ENCODE peak calls at places on chromosomes 3 and 15, in four cellular contexts. Y, M, E and I are unnamed samples.

GRCh38 chr3:38536686-38537085 is 40.5 kb downstream of the EXOG start:
- DNase-seq in E (no peak), M (no peak), Y (no peak), I (no peak)

GRCh38 chr15:57916695-57917094 is 148.8 kb downstream of the ALDH1A2 start:
- DNase-seq in Y (no peak), E (no peak), M (no peak), I (no peak)

GRCh38 chr3:97914390-97914789 is 57.8 kb downstream of the RIOX2 start:
- DNase-seq in E (no peak), M (no peak), Y (no peak), I (no peak)

GRCh38 chr3:71397046-71397445 is 186.5 kb downstream of the FOXP1 start:
- DNase-seq in M (no peak), Y (no peak), E (no peak), I (peak; percentile 45)

GRCh38 chr15:67097893-67098740 is 32.7 kb downstream of the SMAD3 start:
- DNase-seq in E (no peak), Y (no peak), M (peak; percentile 27), I (no peak)

GRCh38 chr3:148631124-148631903 is 66.4 kb upstream of the AGTR1 start:
- DNase-seq in Y (no peak), M (no peak), E (peak; percentile 49), I (no peak)

GRCh38 chr15:25739687-25740121 is 123.4 kb downstream of the ATP10A start:
- DNase-seq in Y (no peak), M (peak; percentile 13), E (peak; percentile 53), I (peak; percentile 47)

GRCh38 chr3:94532951-94533350 is 470.1 kb downstream of the NSUN3 start:
- DNase-seq in Y (no peak), E (no peak), M (no peak), I (no peak)

GRCh38 chr15:38853608-38854007 is 289.0 kb upstream of the RASGRP1 start:
- DNase-seq in E (peak; percentile 84), M (peak; percentile 6), Y (no peak), I (peak; percentile 65)

GRCh38 chr3:55329849-55330248 is 157.3 kb downstream of the WNT5A start:
- DNase-seq in M (no peak), Y (no peak), E (no peak), I (no peak)

GRCh38 chr15:88246666-88247446 is 9.7 kb downstream of the NTRK3 start:
- DNase-seq in Y (peak; percentile 89), E (peak; percentile 89), M (peak; percentile 63), I (peak; percentile 79)

GRCh38 chr3:187963677-187964385 is 190.1 kb upstream of the LPP start:
- DNase-seq in M (no peak), Y (no peak), E (no peak), I (no peak)

GRCh38 chr3:191220908-191221307 is 21.9 kb downstream of the OSTN start:
- DNase-seq in E (no peak), M (no peak), Y (no peak), I (no peak)

GRCh38 chr3:53166781-53167291 is 5.8 kb downstream of the PRKCD start:
- DNase-seq in Y (peak; percentile 79), M (no peak), E (no peak), I (no peak)

GRCh38 chr3:45870099-45870498 is 16.2 kb upstream of the CCR9 start:
- DNase-seq in M (peak; percentile 55), E (no peak), Y (no peak), I (no peak)

GRCh38 chr3:69433938-69434263 is 48.0 kb upstream of the FRMD4B start:
- DNase-seq in Y (no peak), E (no peak), M (no peak), I (no peak)

GRCh38 chr15:65337436-65338070 is 33.1 kb downstream of the RNU5B-1 start:
- DNase-seq in Y (no peak), E (no peak), M (no peak), I (no peak)

GRCh38 chr3:38102073-38102844 is 34.7 kb downstream of the ACAA1 start:
- DNase-seq in M (no peak), E (no peak), Y (no peak), I (no peak)

GRCh38 chr15:66603301-66604179 is 37.7 kb upstream of the LCTL start:
- DNase-seq in Y (peak; percentile 68), E (peak; percentile 82), M (peak; percentile 48), I (no peak)

GRCh38 chr3:130539005-130539404 is 22.0 kb downstream of the COL6A6 start:
- DNase-seq in Y (peak; percentile 70), M (no peak), E (peak; percentile 73), I (peak; percentile 47)

GRCh38 chr3:120503727-120504616 is 53.2 kb upstream of the FSTL1 start:
- DNase-seq in Y (no peak), M (no peak), E (peak; percentile 44), I (no peak)

GRCh38 chr15:29045717-29046116 is 159.9 kb downstream of the APBA2 start:
- DNase-seq in E (no peak), Y (peak; percentile 20), M (no peak), I (no peak)

GRCh38 chr15:44782516-44782915 is 46.2 kb downstream of the TRIM69 start:
- DNase-seq in Y (no peak), E (no peak), M (no peak), I (no peak)

DNA sequence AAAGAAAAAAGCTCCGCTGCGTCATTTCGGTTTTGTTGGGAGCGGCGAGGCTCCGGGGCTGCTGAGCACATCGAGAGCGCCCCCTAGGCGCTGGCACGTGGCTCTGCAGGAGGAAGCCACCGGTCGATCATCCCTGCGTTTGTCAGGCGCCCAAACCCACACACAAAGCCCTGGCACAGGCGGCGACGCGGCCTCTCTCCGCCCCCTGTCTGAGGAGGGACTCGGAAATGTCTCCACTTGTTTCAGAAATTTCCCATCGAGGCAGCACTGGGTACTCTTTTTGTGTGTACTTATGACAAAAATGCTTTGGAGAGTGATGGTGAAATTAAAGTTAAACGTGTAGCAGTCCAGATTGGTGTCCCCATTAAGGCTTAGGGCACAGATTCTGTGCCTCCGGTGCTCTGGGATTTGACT is 407.3 kb upstream of the ONECUT1 start:
- DNase-seq in M (no peak), Y (peak; percentile 74), E (peak; percentile 87), I (peak; percentile 60)
- TF ChIP-seq CTCF in M (no peak), Y (peak; percentile 69), E (peak; percentile 99), I (peak; percentile 89)

GRCh38 chr3:48189321-48189720 is 1.1 kb upstream of the CDC25A start:
- DNase-seq in Y (no peak), E (no peak), M (no peak), I (no peak)

GRCh38 chr3:48190911-48191310 is 2.7 kb upstream of the CDC25A start:
- DNase-seq in Y (no peak), E (no peak), M (no peak), I (no peak)

GRCh38 chr3:48187579-48188265 is 495 bp downstream of the CDC25A start:
- DNase-seq in M (no peak), Y (peak; percentile 55), E (peak; percentile 37), I (peak; percentile 42)

GRCh38 chr3:48186993-48187578 is 1.1 kb downstream of the CDC25A start:
- DNase-seq in Y (no peak), E (no peak), M (no peak), I (no peak)

DNA sequence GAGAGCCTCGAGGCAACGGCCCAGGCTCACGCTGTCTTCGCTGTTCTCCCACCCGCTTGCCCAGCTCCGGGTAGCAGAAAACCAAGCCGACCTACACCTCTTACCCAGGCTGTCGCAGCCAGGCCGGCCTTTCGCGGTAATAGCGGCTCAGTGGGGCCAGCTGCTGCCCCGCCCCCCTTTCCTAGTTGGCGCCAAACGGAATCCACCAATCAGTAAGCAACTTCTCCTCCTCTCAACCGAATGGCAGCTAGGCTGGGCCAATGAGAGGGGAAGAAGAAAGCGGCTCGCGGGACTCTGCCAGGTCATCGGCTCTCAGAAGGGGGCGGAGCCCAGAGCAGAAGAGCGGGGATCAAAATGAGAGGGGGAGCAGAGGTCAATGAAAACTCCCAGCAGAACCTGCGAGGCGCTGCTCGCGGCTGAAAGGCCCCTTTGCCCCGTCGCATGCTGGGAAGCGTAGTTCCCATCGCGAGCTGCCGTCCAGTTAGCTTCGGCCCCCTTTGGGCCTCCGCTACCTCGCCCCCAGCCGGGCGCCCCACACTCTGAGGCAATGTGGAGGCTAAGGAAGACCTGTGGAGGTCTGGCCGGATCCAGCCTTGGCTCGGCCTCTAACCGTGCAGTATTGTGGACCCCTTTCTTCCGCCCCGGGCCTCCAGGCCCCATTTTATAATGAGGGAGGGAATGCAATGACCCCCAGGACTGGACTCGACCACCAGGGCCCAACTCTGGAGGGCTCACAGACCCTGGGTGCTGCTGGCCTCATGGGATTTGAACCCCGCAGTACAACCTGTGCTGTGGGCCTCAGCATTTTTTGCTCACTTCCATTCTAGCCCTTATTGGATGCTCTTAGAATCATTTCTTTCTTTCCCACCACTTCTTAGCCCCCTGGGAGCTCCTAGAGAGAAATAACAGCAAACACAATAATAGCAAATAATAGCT is at the start of gene CDC25A:
- DNase-seq in E (peak; percentile 99), M (peak; percentile 89), Y (peak; percentile 99), I (peak; percentile 99)
- TF ChIP-seq CTCF in E (no peak), M (no peak), Y (no peak), I (no peak)

DNA sequence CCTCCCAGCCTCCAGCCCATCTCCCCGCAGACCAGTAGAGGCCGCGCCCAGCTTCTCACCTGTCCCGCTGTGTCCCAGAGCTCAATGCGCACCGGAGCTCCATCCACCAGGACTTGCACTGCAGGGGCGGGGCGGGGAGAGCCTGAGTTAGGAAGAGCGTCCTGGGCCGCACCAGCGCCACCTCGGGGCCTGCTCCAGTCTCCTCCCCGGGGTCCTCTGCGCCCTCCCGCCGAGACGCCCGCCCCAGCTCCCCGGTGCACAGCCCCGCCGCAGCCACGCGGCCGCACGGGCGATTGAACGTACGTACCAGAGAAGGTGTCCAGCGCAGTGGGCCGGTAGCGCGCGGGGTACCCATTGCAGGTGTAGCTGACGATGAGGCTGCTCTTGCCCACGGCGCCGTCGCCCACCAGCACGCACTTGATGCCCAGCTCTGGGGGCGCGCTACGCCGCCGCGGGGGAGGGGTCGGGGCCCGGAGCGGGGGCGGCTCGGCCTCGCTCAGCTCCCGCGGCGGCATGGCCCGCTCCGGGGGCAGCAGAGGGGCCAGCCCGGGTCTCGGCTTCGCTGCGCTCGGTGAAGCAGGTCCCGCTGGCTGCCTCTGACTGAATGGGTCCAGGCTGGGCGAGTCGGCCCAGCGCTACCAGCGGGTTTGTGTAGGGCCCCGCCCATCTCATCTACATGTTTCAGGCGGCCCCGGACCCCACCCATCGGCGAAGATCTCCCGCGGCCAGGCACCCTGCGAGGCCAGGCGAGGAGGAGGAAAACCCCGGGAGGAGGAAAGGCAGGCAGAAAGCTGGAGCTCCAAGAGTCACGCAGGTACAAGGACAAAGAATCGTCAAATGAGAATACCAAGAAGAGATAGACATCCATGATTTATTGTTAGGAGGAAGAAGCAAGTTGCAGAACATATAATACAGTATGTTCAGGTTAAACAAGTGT is at the start of gene RHOV:
- DNase-seq in M (no peak), E (peak; percentile 94), Y (peak; percentile 59), I (peak; percentile 92)
- TF ChIP-seq CTCF in M (no peak), E (peak; percentile 67), Y (no peak), I (peak; percentile 59)

DNA sequence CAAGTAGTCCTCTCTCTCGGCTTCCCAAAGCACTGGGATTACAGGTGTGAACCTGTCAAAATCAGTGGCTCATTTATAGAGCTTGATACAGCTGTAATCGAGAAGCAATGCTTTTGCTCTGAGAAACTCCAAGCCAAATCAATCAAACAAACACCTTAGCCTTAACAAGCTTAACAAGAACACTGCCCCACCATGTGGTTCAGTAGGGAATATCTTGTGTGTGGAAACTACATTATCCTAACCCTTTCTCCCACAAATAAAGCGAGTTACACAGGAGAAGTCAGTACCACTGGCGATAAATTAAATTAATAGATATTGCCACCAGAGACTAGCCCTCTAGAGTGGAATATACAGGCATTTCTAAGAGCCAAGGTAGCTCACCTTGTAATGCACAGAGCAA is 13.9 kb downstream of the CDAN1 start:
- DNase-seq in Y (no peak), M (no peak), E (no peak), I (no peak)
- TF ChIP-seq CTCF in Y (no peak), M (no peak), E (peak; percentile 53), I (no peak)

GRCh38 chr3:56547486-56547885 is 9.5 kb upstream of the CCDC66 start:
- DNase-seq in M (no peak), Y (no peak), E (no peak), I (no peak)
- TF ChIP-seq CTCF in M (no peak), Y (no peak), E (peak; percentile 22), I (peak; percentile 4)

GRCh38 chr3:172666873-172667694 is 43.8 kb downstream of the NCEH1 start:
- DNase-seq in E (peak; percentile 76), M (peak; percentile 72), Y (peak; percentile 92), I (peak; percentile 82)

GRCh38 chr3:172666181-172666872 is 44.5 kb downstream of the NCEH1 start:
- DNase-seq in M (no peak), E (no peak), Y (no peak), I (no peak)
- TF ChIP-seq CTCF in M (no peak), E (no peak), Y (peak; percentile 13), I (no peak)